ENCODE peak calls at places on chromosomes 12 and 14, in four cellular contexts. One of them, this sample, is unnamed.

GRCh38 chr12:122422769-122423257 is 344 bp upstream of the CLIP1 start:
- DNase-seq in GM06990: no peak
- DNase-seq in foreskin fibroblast: peak
- DNase-seq in astrocyte of the spinal cord: peak
- DNase-seq in this sample: no peak

GRCh38 chr12:41663487-41664258 is 475.6 kb downstream of the PDZRN4 start:
- DNase-seq in foreskin fibroblast: no peak
- DNase-seq in astrocyte of the spinal cord: peak
- DNase-seq in GM06990: no peak
- DNase-seq in this sample: no peak

GRCh38 chr12:110028323-110028722 is 20.0 kb downstream of the C12orf76 start:
- DNase-seq in GM06990: no peak
- DNase-seq in astrocyte of the spinal cord: no peak
- DNase-seq in foreskin fibroblast: no peak
- DNase-seq in this sample: no peak

GRCh38 chr12:46492471-46493351 is 120.1 kb upstream of the SLC38A2 start:
- DNase-seq in astrocyte of the spinal cord: peak
- DNase-seq in GM06990: no peak
- DNase-seq in foreskin fibroblast: peak
- DNase-seq in this sample: peak

GRCh38 chr12:24979971-24980730 is 31.2 kb upstream of the BCAT1 start:
- DNase-seq in astrocyte of the spinal cord: no peak
- DNase-seq in GM06990: no peak
- DNase-seq in foreskin fibroblast: no peak
- DNase-seq in this sample: no peak

GRCh38 chr12:109619002-109619604 is 45.5 kb downstream of the MVK start:
- DNase-seq in astrocyte of the spinal cord: no peak
- DNase-seq in GM06990: no peak
- DNase-seq in foreskin fibroblast: no peak
- DNase-seq in this sample: no peak

GRCh38 chr12:104615048-104615561 is 158.4 kb downstream of the CHST11 start:
- DNase-seq in GM06990: no peak
- DNase-seq in foreskin fibroblast: peak
- DNase-seq in astrocyte of the spinal cord: no peak
- DNase-seq in this sample: no peak

GRCh38 chr12:95738024-95738611 is 52.4 kb downstream of the NTN4 start:
- DNase-seq in foreskin fibroblast: no peak
- DNase-seq in astrocyte of the spinal cord: no peak
- DNase-seq in GM06990: no peak
- DNase-seq in this sample: no peak

GRCh38 chr14:104975481-104976197 is 2.5 kb downstream of the AHNAK2 start:
- DNase-seq in GM06990: no peak
- DNase-seq in foreskin fibroblast: no peak
- DNase-seq in astrocyte of the spinal cord: no peak
- DNase-seq in this sample: no peak

GRCh38 chr12:65305346-65305950 is 27.0 kb downstream of the MSRB3 start:
- DNase-seq in GM06990: no peak
- DNase-seq in astrocyte of the spinal cord: no peak
- DNase-seq in foreskin fibroblast: no peak
- DNase-seq in this sample: no peak

GRCh38 chr12:26614217-26614616 is 218.8 kb downstream of the ITPR2 start:
- DNase-seq in GM06990: no peak
- DNase-seq in foreskin fibroblast: peak
- DNase-seq in astrocyte of the spinal cord: no peak
- DNase-seq in this sample: no peak

GRCh38 chr12:129298921-129299320 is 445.6 kb downstream of the GLT1D1 start:
- DNase-seq in foreskin fibroblast: no peak
- DNase-seq in astrocyte of the spinal cord: no peak
- DNase-seq in GM06990: no peak
- DNase-seq in this sample: no peak

GRCh38 chr14:99569725-99570541 is 34.1 kb downstream of the CCDC85C start:
- DNase-seq in GM06990: no peak
- DNase-seq in foreskin fibroblast: no peak
- DNase-seq in astrocyte of the spinal cord: no peak
- DNase-seq in this sample: no peak

GRCh38 chr14:23539209-23539866 is 12.2 kb downstream of the ZFHX2 start:
- DNase-seq in foreskin fibroblast: peak
- DNase-seq in GM06990: no peak
- DNase-seq in astrocyte of the spinal cord: peak
- DNase-seq in this sample: no peak

GRCh38 chr12:4145990-4146859 is 127.3 kb upstream of the CCND2 start:
- DNase-seq in foreskin fibroblast: no peak
- DNase-seq in GM06990: no peak
- DNase-seq in astrocyte of the spinal cord: no peak
- DNase-seq in this sample: no peak

GRCh38 chr14:74147571-74147970 is 62.8 kb downstream of the LIN52 start:
- DNase-seq in astrocyte of the spinal cord: no peak
- DNase-seq in foreskin fibroblast: no peak
- DNase-seq in GM06990: no peak
- DNase-seq in this sample: no peak

GRCh38 chr12:65168606-65169310 is 625 bp upstream of the LEMD3 start:
- DNase-seq in GM06990: no peak
- DNase-seq in foreskin fibroblast: peak
- DNase-seq in astrocyte of the spinal cord: no peak
- DNase-seq in this sample: no peak

DNA sequence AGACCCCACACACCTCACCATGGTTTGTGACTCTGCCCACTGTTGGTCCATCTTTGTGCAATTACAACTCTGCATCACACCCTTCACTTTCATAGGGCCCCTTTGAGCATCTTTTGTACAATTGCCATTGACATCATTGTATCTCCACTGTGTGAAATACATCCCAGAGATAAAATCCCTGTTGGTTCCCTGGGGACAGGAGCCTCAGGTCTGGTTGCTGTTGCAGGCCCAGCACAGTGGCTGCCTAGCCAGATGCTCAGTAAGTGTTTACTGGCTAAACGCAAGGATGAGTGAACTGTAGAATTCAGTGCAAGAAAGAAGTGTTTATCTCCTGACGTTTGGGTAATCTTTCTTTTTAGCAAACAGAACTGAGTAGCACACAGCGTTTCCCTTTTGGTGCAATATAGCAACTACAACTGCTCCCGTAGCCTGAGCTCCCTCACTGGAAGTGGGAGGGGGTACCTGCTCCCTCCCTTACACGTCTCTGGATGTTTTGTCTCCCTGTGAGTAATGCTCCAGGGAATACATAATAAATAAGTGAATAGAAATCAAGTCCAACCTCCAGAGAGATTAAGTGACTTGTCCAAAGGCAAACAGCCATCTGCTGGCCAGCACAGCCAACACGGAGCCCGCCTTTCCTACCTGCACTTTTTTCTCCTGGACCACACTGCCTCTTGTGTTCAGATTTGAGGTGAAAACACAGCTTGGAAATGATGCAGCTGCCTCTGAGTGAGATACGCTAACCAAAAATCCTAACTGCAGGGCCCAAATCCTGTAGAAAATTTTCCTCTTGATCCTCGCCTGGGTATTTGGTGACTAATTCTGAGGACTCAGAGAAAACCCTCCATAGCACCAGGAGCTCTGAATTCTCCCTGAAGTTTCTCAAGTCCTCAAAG is 27.4 kb downstream of the GALNT16 start:
- DNase-seq in foreskin fibroblast: no peak
- DNase-seq in GM06990: no peak
- DNase-seq in astrocyte of the spinal cord: peak
- DNase-seq in this sample: no peak
- TF ChIP-seq CTCF in foreskin fibroblast: no peak
- TF ChIP-seq CTCF in GM06990: no peak
- TF ChIP-seq CTCF in astrocyte of the spinal cord: peak
- TF ChIP-seq CTCF in this sample: no peak

GRCh38 chr12:6613015-6613775 is 6.0 kb upstream of the CHD4 start:
- DNase-seq in astrocyte of the spinal cord: peak
- DNase-seq in GM06990: peak
- DNase-seq in foreskin fibroblast: peak
- DNase-seq in this sample: no peak

GRCh38 chr12:6613776-6614512 is 6.8 kb upstream of the CHD4 start:
- DNase-seq in GM06990: peak
- DNase-seq in astrocyte of the spinal cord: peak
- DNase-seq in foreskin fibroblast: peak
- DNase-seq in this sample: peak

GRCh38 chr12:6614513-6615177 is 7.5 kb upstream of the CHD4 start:
- DNase-seq in astrocyte of the spinal cord: peak
- DNase-seq in GM06990: no peak
- DNase-seq in foreskin fibroblast: peak
- DNase-seq in this sample: no peak

GRCh38 chr12:6612247-6612646 is 5.1 kb upstream of the CHD4 start:
- DNase-seq in foreskin fibroblast: no peak
- DNase-seq in GM06990: no peak
- DNase-seq in astrocyte of the spinal cord: no peak
- DNase-seq in this sample: no peak

DNA sequence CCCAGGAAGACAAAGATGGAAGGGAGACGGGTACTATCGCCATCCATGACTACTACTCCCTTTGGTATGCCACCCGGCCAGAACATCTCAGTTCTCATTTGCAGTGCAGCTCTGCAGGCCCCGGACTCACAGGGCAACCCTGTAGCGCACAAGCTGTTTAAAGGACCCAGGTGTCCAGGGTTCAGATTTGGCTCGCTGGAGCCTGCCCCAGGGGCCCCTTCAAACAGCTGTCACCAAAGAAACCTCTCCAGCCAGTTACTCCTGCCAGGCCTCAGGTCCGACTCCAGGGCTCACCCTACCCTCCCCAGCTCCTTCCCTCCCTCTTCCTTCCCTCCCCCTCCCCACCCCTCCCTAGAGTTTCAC is 5.5 kb upstream of the CHD4 start:
- DNase-seq in GM06990: no peak
- DNase-seq in foreskin fibroblast: no peak
- DNase-seq in astrocyte of the spinal cord: no peak
- DNase-seq in this sample: no peak
- H3K4me3 ChIP-seq in GM06990: no peak
- H3K4me3 ChIP-seq in foreskin fibroblast: peak
- H3K4me3 ChIP-seq in astrocyte of the spinal cord: no peak
- H3K4me3 ChIP-seq in this sample: no peak

GRCh38 chr12:50215033-50215432 is 47.9 kb upstream of the CERS5 start:
- DNase-seq in astrocyte of the spinal cord: peak
- DNase-seq in foreskin fibroblast: no peak
- DNase-seq in GM06990: no peak
- DNase-seq in this sample: no peak

GRCh38 chr12:50213439-50213838 is 46.3 kb upstream of the CERS5 start:
- DNase-seq in astrocyte of the spinal cord: no peak
- DNase-seq in GM06990: no peak
- DNase-seq in foreskin fibroblast: no peak
- DNase-seq in this sample: no peak

GRCh38 chr12:50214018-50214417 is 46.8 kb upstream of the CERS5 start:
- DNase-seq in astrocyte of the spinal cord: no peak
- DNase-seq in GM06990: no peak
- DNase-seq in foreskin fibroblast: no peak
- DNase-seq in this sample: no peak

GRCh38 chr12:50212071-50212467 is 44.9 kb upstream of the CERS5 start:
- DNase-seq in GM06990: no peak
- DNase-seq in foreskin fibroblast: no peak
- DNase-seq in astrocyte of the spinal cord: no peak
- DNase-seq in this sample: no peak

DNA sequence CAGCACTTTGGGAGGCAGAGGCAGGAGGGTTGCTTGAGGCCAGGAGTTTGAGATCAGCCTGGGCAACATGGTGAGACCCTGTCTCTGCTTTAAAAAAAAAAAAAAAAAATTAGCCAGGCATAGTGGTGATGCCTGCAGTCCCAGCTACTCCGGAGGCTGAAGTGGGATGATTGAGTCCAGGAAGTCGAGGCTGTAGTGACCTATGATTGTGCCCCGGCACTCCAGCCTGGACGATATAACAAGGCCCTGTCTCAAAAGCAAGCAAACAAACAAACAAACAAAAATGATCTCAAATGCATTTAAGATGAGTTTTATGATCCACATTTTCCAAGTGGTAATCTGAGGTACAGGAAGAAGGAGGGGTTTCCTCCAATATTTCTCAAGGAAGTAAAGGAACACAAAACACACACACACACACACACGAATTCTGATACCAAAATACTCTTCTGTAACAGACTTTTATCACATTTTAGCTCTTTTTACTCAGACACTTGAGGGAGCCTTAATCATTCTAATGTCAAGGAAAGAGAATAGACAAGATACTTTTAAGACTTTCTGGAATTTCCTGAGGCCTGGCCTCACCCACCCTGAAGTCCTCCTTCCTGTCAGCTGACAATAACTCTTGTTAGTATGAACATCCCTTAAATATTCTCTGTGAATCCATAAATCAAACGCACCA is 44.4 kb upstream of the CERS5 start:
- DNase-seq in foreskin fibroblast: peak
- DNase-seq in GM06990: no peak
- DNase-seq in astrocyte of the spinal cord: peak
- DNase-seq in this sample: no peak
- TF ChIP-seq CTCF in foreskin fibroblast: no peak
- TF ChIP-seq CTCF in GM06990: no peak
- TF ChIP-seq CTCF in astrocyte of the spinal cord: no peak
- TF ChIP-seq CTCF in this sample: no peak

DNA sequence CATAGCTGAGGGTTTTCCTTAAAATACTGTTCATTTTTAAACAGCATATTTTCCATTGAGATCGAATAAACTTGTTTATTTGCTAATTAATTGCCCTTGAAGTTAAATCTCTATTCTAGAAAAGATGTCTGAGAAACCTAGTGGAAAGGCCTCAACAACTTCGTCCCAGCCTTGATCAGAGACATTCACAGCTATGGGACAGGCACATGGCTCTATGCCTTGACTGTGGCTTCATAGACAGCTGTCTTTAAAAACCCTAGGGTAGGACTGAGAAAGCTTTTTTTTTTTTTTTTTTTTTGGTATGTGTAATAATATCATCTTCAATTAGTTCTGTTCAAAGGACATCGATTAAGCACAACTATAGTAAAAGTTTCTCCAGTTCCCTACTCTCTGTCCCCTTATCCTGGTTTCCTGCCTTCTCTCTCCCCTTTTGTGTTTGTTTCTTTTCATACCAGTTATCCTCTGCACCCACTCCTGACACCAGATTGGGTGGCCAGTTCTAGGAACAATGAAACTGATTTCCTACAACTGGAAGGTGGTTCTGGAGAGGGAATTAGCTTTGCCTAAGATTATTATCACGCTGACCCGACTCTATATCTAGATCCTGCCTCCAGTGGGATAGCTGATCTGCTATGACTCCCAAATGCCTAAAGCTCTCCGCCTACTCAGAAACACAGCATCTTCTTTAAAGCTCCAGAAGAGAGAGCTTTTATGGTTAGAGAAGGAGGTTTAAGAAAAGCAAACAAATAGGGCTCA is 20.3 kb downstream of the SOCS2 start:
- DNase-seq in foreskin fibroblast: no peak
- DNase-seq in GM06990: no peak
- DNase-seq in astrocyte of the spinal cord: no peak
- DNase-seq in this sample: no peak
- H3K4me3 ChIP-seq in foreskin fibroblast: no peak
- H3K4me3 ChIP-seq in GM06990: no peak
- H3K4me3 ChIP-seq in astrocyte of the spinal cord: no peak
- H3K4me3 ChIP-seq in this sample: no peak

DNA sequence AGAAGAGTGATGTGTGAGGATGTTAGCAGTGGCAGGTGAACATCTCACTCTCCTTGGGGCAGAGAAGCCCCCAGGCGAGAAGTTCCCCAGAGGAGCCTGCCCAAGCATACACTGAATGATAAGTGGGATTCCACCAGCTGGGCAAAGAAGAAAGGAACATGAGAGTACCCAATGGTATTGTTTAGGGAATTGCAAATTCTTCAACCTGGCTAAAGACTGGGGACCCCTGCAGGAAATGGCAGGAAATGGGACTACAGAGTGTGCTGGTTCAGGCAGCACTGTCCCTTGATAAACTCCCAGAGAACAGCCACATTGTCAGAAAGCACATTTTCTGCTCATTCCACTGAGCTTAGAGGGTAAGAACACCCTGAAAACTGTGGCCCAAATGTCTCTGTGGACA is 121.3 kb downstream of the RPS29 start:
- DNase-seq in GM06990: no peak
- DNase-seq in foreskin fibroblast: peak
- DNase-seq in astrocyte of the spinal cord: no peak
- DNase-seq in this sample: no peak
- TF ChIP-seq CTCF in GM06990: peak
- TF ChIP-seq CTCF in foreskin fibroblast: no peak
- TF ChIP-seq CTCF in astrocyte of the spinal cord: peak
- TF ChIP-seq CTCF in this sample: no peak

This sample was measured in AG09309.